ENCODE peak calls at places on chromosome 10, in five cellular contexts. Z, S, D, N and E are unnamed samples.
A peak's percentile ranks its signal among the peaks of the same experiment; 100 is the strongest.

GRCh38 chr10:132383751-132384181 is 13.2 kb upstream of the PWWP2B start:
- DNase-seq in Z (no peak), S (no peak), N (no peak), D (no peak), E (peak; percentile 28)

GRCh38 chr10:13945760-13946460 is 359.1 kb downstream of the PRPF18 start:
- DNase-seq in N (no peak), Z (no peak), S (no peak), D (no peak), E (no peak)

GRCh38 chr10:62662471-62662870 is 142.0 kb upstream of the ADO start:
- DNase-seq in S (no peak), D (no peak), Z (no peak), N (no peak), E (no peak)

GRCh38 chr10:90857635-90858488 is at the start of gene HTR7:
- DNase-seq in N (peak; percentile 41), S (peak; percentile 65), D (peak; percentile 46), Z (no peak), E (peak; percentile 63)

GRCh38 chr10:86644412-86645110 is 9.8 kb upstream of the OPN4 start:
- DNase-seq in N (no peak), D (no peak), S (no peak), Z (no peak), E (peak; percentile 66)

GRCh38 chr10:117664288-117664687 is 121.7 kb downstream of the EMX2 start:
- DNase-seq in S (no peak), D (no peak), N (no peak), Z (no peak), E (no peak)

GRCh38 chr10:100930368-100930767 is 17.6 kb downstream of the SLF2 start:
- DNase-seq in S (no peak), Z (no peak), N (no peak), D (no peak), E (no peak)

GRCh38 chr10:133122171-133122935 is 34.6 kb downstream of the ADGRA1 start:
- DNase-seq in N (no peak), S (no peak), Z (no peak), D (no peak), E (peak; percentile 26)

GRCh38 chr10:110103921-110104461 is 96.2 kb downstream of the ADD3 start:
- DNase-seq in D (no peak), S (no peak), N (no peak), Z (no peak), E (no peak)

GRCh38 chr10:29130190-29130673 is 158.6 kb upstream of the LYZL1 start:
- DNase-seq in D (no peak), S (no peak), Z (no peak), N (no peak), E (no peak)

GRCh38 chr10:67401711-67402110 is 294.3 kb downstream of the CTNNA3 start:
- DNase-seq in S (no peak), N (no peak), D (no peak), Z (no peak), E (no peak)

GRCh38 chr10:10421071-10421470 is 596.6 kb upstream of the CELF2 start:
- DNase-seq in N (peak; percentile 6), S (no peak), D (no peak), Z (no peak), E (no peak)

GRCh38 chr10:119686465-119687191 is 35.4 kb downstream of the BAG3 start:
- DNase-seq in N (peak; percentile 87), S (peak; percentile 65), Z (peak; percentile 6), D (peak; percentile 82), E (peak; percentile 75)

GRCh38 chr10:98510412-98510995 is 63.8 kb upstream of the HPS1 start:
- DNase-seq in D (no peak), Z (no peak), S (no peak), N (no peak), E (no peak)

GRCh38 chr10:118721005-118721876 is 33.5 kb downstream of the CACUL1 start:
- DNase-seq in N (peak; percentile 27), S (no peak), Z (peak; percentile 34), D (no peak), E (no peak)

GRCh38 chr10:10613654-10614244 is 403.9 kb upstream of the CELF2 start:
- DNase-seq in S (no peak), N (no peak), D (no peak), Z (no peak), E (no peak)

GRCh38 chr10:94343159-94343558 is 19.6 kb downstream of the NOC3L start:
- DNase-seq in N (no peak), S (no peak), D (no peak), Z (no peak), E (no peak)

GRCh38 chr10:619710-620109 is 69.8 kb downstream of the DIP2C start:
- DNase-seq in Z (no peak), N (no peak), D (no peak), S (no peak), E (no peak)

GRCh38 chr10:110802551-110803238 is 69.0 kb upstream of the PDCD4 start:
- DNase-seq in S (peak; percentile 69), N (no peak), D (peak; percentile 83), Z (peak; percentile 78), E (peak; percentile 83)

GRCh38 chr10:538895-539294 is 150.6 kb downstream of the DIP2C start:
- DNase-seq in D (no peak), Z (no peak), S (no peak), N (no peak), E (no peak)

GRCh38 chr10:86596266-86596665 is 58.1 kb upstream of the OPN4 start:
- DNase-seq in Z (no peak), D (no peak), N (no peak), S (no peak), E (no peak)

GRCh38 chr10:76736848-76737495 is 900.6 kb downstream of the KCNMA1 start:
- DNase-seq in N (no peak), S (no peak), D (no peak), Z (no peak), E (no peak)

GRCh38 chr10:132992433-132993215 is 50.3 kb upstream of the CFAP46 start:
- DNase-seq in Z (no peak), N (no peak), S (peak; percentile 14), D (peak; percentile 20), E (peak; percentile 17)

GRCh38 chr10:114821293-114821914 is at the start of gene FHIP2A:
- DNase-seq in Z (no peak), S (peak; percentile 82), N (peak; percentile 76), D (peak; percentile 82), E (peak; percentile 91)

GRCh38 chr10:116211682-116212081 is 61.3 kb downstream of the GFRA1 start:
- DNase-seq in S (no peak), N (no peak), D (no peak), Z (no peak), E (no peak)